ENCODE peak calls at places on chromosomes 13 and 19, in five cellular contexts. O, I, H, N and G are unnamed samples.

GRCh38 chr13:60754691-60755090 is 357.7 kb downstream of the TDRD3 start:
- DNase-seq in O (no peak), I (no peak), H (no peak), N (no peak), G (no peak)

GRCh38 chr13:46211116-46211515 is 612 bp upstream of the LRRC63 start:
- DNase-seq in O (peak), I (no peak), H (no peak), N (no peak), G (peak)

GRCh38 chr19:35436477-35437141 is 11.4 kb upstream of the FFAR2 start:
- DNase-seq in O (no peak), I (no peak), H (no peak), N (peak), G (peak)

GRCh38 chr19:30783936-30784335 is 411.8 kb downstream of the ZNF536 start:
- DNase-seq in O (peak), I (no peak), H (no peak), N (no peak), G (peak)

GRCh38 chr13:37418490-37418889 is 180.1 kb downstream of the POSTN start:
- DNase-seq in O (no peak), I (no peak), H (no peak), N (peak), G (no peak)

GRCh38 chr13:78764665-78765064 is 105.7 kb upstream of the OBI1 start:
- DNase-seq in O (no peak), I (no peak), H (no peak), N (no peak), G (no peak)

GRCh38 chr13:95375706-95376105 is 74.5 kb upstream of the ABCC4 start:
- DNase-seq in O (no peak), I (peak), H (no peak), N (no peak), G (no peak)

GRCh38 chr19:31562916-31563626 is 213.8 kb upstream of the TSHZ3 start:
- DNase-seq in O (no peak), I (no peak), H (no peak), N (no peak), G (no peak)

GRCh38 chr13:102983496-102983895 is 82.7 kb downstream of the SLC10A2 start:
- DNase-seq in O (no peak), I (no peak), H (no peak), N (no peak), G (no peak)

GRCh38 chr13:100875392-100876043 is 200.9 kb upstream of the TMTC4 start:
- DNase-seq in O (peak), I (peak), H (no peak), N (peak), G (no peak)

GRCh38 chr13:40235160-40235796 is 431.2 kb downstream of the FOXO1 start:
- DNase-seq in O (no peak), I (no peak), H (no peak), N (peak), G (no peak)

GRCh38 chr13:99967498-99967883 is 4.1 kb downstream of the ZIC5 start:
- DNase-seq in O (no peak), I (no peak), H (no peak), N (no peak), G (no peak)

GRCh38 chr13:112842343-112842856 is 126.6 kb upstream of the MCF2L start:
- DNase-seq in O (peak), I (peak), H (no peak), N (no peak), G (peak)

GRCh38 chr13:42258747-42259146 is 13.2 kb upstream of the AKAP11 start:
- DNase-seq in O (no peak), I (no peak), H (no peak), N (no peak), G (no peak)

GRCh38 chr13:41505209-41505835 is 48.0 kb downstream of the RGCC start:
- DNase-seq in O (no peak), I (peak), H (no peak), N (peak), G (no peak)

GRCh38 chr19:53328967-53329366 is 4.6 kb upstream of the ZNF845 start:
- DNase-seq in O (no peak), I (no peak), H (no peak), N (peak), G (no peak)

DNA sequence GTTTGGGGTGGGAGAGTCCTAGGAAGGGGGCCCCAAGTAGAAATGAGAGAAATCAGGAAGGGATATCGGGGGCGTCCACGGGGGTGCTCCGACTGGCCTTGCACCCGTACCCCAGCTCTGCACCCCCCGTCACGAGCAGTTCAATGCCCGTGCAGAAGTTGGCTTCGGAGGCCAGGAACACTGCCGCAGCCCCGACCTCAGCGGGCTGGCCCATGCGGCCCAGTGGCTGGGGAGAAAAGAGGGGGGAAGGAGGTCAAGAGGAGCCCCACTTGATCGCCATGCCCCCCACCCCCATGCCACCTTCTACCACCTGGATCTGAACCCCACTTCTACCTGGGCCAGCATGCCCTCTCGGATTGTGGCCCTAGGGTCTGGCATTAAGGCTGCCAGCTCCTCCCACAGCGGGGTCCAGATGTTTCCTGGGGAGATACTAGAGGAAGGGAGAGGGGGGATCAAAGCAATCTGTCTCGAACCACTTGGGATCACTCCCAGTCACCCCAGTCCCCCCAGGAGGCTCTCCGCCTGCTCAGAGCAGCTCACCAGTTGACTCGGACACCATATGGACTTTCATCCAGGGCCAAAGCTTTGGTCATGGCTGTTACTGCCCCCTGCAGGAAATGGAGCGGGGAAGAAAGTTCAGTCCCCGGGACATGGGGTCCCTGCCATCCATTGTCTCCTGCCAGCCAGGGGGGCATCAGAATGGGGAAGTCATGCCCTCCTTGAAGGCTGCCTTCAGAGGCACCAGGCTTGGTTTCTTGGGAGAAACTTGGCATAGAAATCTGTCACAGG is 2.5 kb upstream of the BCAT2 start:
- DNase-seq in O (peak), I (no peak), H (no peak), N (no peak), G (peak)
- TF ChIP-seq CTCF in O (peak), I (peak), H (peak), N (peak), G (no peak)

GRCh38 chr19:38095411-38096308 is 128.4 kb downstream of the DPF1 start:
- DNase-seq in O (peak), I (peak), H (peak), N (peak), G (peak)

GRCh38 chr19:38089440-38089839 is 134.6 kb downstream of the DPF1 start:
- DNase-seq in O (no peak), I (no peak), H (no peak), N (no peak), G (no peak)

GRCh38 chr19:38090561-38090960 is 133.5 kb downstream of the DPF1 start:
- DNase-seq in O (no peak), I (no peak), H (no peak), N (no peak), G (no peak)

GRCh38 chr19:38093154-38093553 is 130.9 kb downstream of the DPF1 start:
- DNase-seq in O (no peak), I (no peak), H (no peak), N (no peak), G (no peak)

DNA sequence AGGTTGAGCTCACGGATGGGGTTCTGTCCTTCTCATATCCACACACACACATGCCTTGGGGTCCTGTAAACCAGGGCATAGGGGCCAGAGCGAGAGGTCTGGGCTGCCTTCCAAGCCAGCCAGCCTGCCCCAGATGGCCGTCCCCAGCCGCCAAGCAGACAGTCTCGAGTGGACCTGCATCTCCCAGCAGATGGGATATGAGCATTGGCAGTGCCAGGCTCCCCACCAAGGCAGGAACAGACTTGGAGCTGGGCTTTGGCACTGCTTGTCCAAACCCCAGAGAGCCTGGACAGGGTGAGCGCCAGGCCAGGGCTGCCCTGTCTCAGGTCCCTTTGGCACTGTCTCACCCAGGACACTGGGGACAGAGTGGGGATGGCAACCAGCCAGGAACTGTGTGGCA is 130.4 kb downstream of the DPF1 start:
- DNase-seq in O (no peak), I (no peak), H (no peak), N (no peak), G (no peak)
- TF ChIP-seq CTCF in O (no peak), I (no peak), H (no peak), N (no peak), G (no peak)

DNA sequence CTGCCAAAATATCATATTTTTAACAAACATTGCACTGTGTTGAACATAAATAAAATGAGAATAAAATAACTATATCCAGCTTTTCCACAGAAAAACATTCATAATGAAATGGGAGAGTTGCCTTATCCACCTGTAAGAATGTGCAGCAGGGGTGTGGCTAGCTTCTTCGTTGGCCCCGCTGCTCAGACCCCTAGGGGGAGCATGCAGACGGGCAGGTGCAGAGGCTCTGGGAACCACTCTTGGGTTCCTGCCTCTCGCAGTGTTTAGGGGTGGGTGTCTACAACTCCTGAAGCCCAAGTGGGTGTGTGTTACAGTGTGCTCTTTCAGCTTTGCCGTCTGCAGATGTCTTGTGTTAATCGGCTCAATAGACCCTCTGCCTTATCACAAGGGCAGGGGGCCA is 121.7 kb downstream of the SLITRK5 start:
- DNase-seq in O (no peak), I (no peak), H (no peak), N (no peak), G (no peak)
- TF ChIP-seq CTCF in O (no peak), I (no peak), H (no peak), N (no peak), G (no peak)

GRCh38 chr19:41877916-41878905 is 1.1 kb downstream of the CD79A start:
- DNase-seq in O (peak), I (no peak), H (no peak), N (no peak), G (peak)

GRCh38 chr19:41879080-41879479 is 2.0 kb downstream of the CD79A start:
- DNase-seq in O (no peak), I (no peak), H (no peak), N (no peak), G (no peak)

GRCh38 chr19:41879670-41880328 is 2.7 kb downstream of the CD79A start:
- DNase-seq in O (no peak), I (no peak), H (no peak), N (no peak), G (no peak)

GRCh38 chr19:41877490-41877876 is 404 bp downstream of the CD79A start:
- DNase-seq in O (no peak), I (no peak), H (no peak), N (no peak), G (no peak)

GRCh38 chr19:41876847-41877489 is at the start of gene CD79A:
- DNase-seq in O (peak), I (no peak), H (no peak), N (no peak), G (peak)
- TF ChIP-seq CTCF in O (no peak), I (no peak), H (no peak), N (no peak), G (no peak)

GRCh38 chr19:14315433-14315832 is 65.8 kb upstream of the ADGRE5 start:
- DNase-seq in O (no peak), I (no peak), H (no peak), N (no peak), G (no peak)
- TF ChIP-seq CTCF in O (no peak), I (peak), H (no peak), N (peak), G (no peak)